ENCODE peak calls at places on chromosomes 4 and X, in four cellular contexts. X is GM23338, J is suprapubic skin, Y is SK-N-SH. P is an unnamed sample.

GRCh38 chr4:128305942-128306341 is 18.3 kb upstream of the PGRMC2 start:
- DNase-seq in X (no peak), J (no peak), Y (no peak), P (no peak)

GRCh38 chr4:83071116-83071515 is 36.1 kb downstream of the COPS4 start:
- DNase-seq in X (no peak), J (no peak), Y (no peak), P (no peak)

GRCh38 chr4:67106846-67107467 is 438.3 kb downstream of the CENPC start:
- DNase-seq in X (no peak), J (no peak), Y (no peak), P (no peak)

GRCh38 chr4:74578329-74578728 is 133.4 kb downstream of the AREG start:
- DNase-seq in X (no peak), J (no peak), Y (no peak), P (no peak)

GRCh38 chr4:182555997-182556418 is 312.8 kb downstream of the TENM3 start:
- DNase-seq in X (peak), J (no peak), Y (no peak), P (no peak)

GRCh38 chr4:168516841-168517240 is 20.0 kb downstream of the PALLD start:
- DNase-seq in X (no peak), J (no peak), Y (no peak), P (no peak)

GRCh38 chrX:78493180-78493579 is 165.8 kb upstream of the CYSLTR1 start:
- DNase-seq in X (no peak), J (no peak), Y (no peak), P (no peak)

GRCh38 chr4:178963646-178964045 is 1521.4 kb upstream of the AGA start:
- DNase-seq in X (no peak), J (no peak), Y (no peak), P (no peak)

GRCh38 chr4:107035711-107036601 is at the start of gene DKK2:
- DNase-seq in X (peak), J (peak), Y (peak), P (peak)

GRCh38 chr4:931194-931959 is 739 bp downstream of the GAK start:
- DNase-seq in X (no peak), J (no peak), Y (peak), P (no peak)

GRCh38 chr4:68489338-68489737 is 42.1 kb downstream of the TMPRSS11E start:
- DNase-seq in X (no peak), J (no peak), Y (no peak), P (peak)

GRCh38 chr4:128241425-128241913 is 46.1 kb downstream of the PGRMC2 start:
- DNase-seq in X (no peak), J (peak), Y (peak), P (no peak)

GRCh38 chr4:8085491-8086479 is 72.8 kb downstream of the ABLIM2 start:
- DNase-seq in X (peak), J (no peak), Y (no peak), P (no peak)

GRCh38 chr4:56082809-56083208 is 134.1 kb downstream of the CEP135 start:
- DNase-seq in X (no peak), J (no peak), Y (no peak), P (no peak)

GRCh38 chr4:66639361-66639760 is 905.9 kb downstream of the CENPC start:
- DNase-seq in X (no peak), J (no peak), Y (no peak), P (no peak)

GRCh38 chr4:106329027-106329618 is 12.8 kb downstream of the AIMP1 start:
- DNase-seq in X (peak), J (no peak), Y (peak), P (no peak)

GRCh38 chr4:41611881-41612871 is 74.2 kb downstream of the LIMCH1 start:
- DNase-seq in X (peak), J (no peak), Y (peak), P (no peak)

GRCh38 chrX:78092296-78092695 is 11.8 kb upstream of the PGK1 start:
- DNase-seq in X (peak), J (no peak), Y (no peak), P (no peak)

GRCh38 chr4:124343711-124344110 is 368.8 kb downstream of the ANKRD50 start:
- DNase-seq in X (no peak), J (no peak), Y (no peak), P (no peak)

GRCh38 chrX:107700317-107700774 is 72.0 kb downstream of the PRPS1 start:
- DNase-seq in X (no peak), J (peak), Y (no peak), P (peak)

GRCh38 chr4:168787801-168788200 is 222.3 kb downstream of the CBR4 start:
- DNase-seq in X (no peak), J (no peak), Y (no peak), P (no peak)

GRCh38 chrX:70494441-70494840 is 49.8 kb downstream of the DLG3 start:
- DNase-seq in X (no peak), J (no peak), Y (no peak), P (no peak)

GRCh38 chrX:154027003-154027402 is 7.3 kb upstream of the IRAK1 start:
- DNase-seq in X (no peak), J (no peak), Y (no peak), P (peak)

GRCh38 chr4:84826681-84827080 is 139.8 kb downstream of the WDFY3 start:
- DNase-seq in X (no peak), J (no peak), Y (peak), P (no peak)

GRCh38 chr4:3762753-3763511 is 3.3 kb upstream of the ADRA2C start:
- DNase-seq in X (no peak), J (no peak), Y (no peak), P (no peak)

GRCh38 chr4:53100801-53101581 is 238.9 kb downstream of the RASL11B start:
- DNase-seq in X (no peak), J (no peak), Y (no peak), P (no peak)

GRCh38 chrX:114800719-114801118 is 216.7 kb downstream of the IL13RA2 start:
- DNase-seq in X (no peak), J (no peak), Y (no peak), P (no peak)

GRCh38 chr4:146381263-146381872 is 140.4 kb downstream of the SLC10A7 start:
- DNase-seq in X (peak), J (no peak), Y (peak), P (no peak)

GRCh38 chrX:103398321-103398937 is 22.1 kb downstream of the BEX3 start:
- DNase-seq in X (no peak), J (no peak), Y (no peak), P (no peak)

GRCh38 chr4:76200771-76201224 is 12.8 kb downstream of the SCARB2 start:
- DNase-seq in X (no peak), J (no peak), Y (no peak), P (no peak)

GRCh38 chr4:29081230-29081955 is 1638.8 kb upstream of the PCDH7 start:
- DNase-seq in X (peak), J (no peak), Y (no peak), P (no peak)

GRCh38 chr4:72468904-72469502 is 100.0 kb downstream of the ADAMTS3 start:
- DNase-seq in X (peak), J (no peak), Y (no peak), P (no peak)

GRCh38 chr4:71206763-71207162 is 132.1 kb upstream of the SLC4A4 start:
- DNase-seq in X (no peak), J (no peak), Y (no peak), P (no peak)

GRCh38 chr4:55312491-55313101 is 33.4 kb upstream of the SRD5A3 start:
- DNase-seq in X (peak), J (peak), Y (peak), P (no peak)

GRCh38 chr4:112898357-112899141 is 150.9 kb upstream of the ANK2 start:
- DNase-seq in X (peak), J (no peak), Y (no peak), P (no peak)

DNA sequence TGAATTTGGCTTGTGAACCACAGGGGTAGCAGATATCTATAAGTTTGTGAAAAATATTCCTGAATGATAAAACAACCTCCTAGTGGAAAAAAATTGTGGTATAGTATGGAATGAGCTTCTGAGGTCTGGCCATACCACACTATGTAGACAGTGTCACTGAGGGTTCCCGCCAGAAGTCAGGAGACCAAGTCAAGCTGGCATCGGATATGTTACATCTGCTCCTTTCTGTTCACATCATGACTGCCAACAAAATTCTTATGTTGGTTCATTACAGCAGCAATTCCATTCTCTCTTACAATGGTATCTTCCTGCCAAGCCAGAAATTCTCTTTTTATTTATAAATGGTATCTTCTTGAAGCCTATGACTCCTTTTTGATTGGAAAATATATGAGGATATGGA is 273.0 kb downstream of the PPP3CA start:
- DNase-seq in X (no peak), J (no peak), Y (no peak), P (no peak)
- TF ChIP-seq POLR2AphosphoS5 in X (no peak), J (no peak), Y (no peak), P (no peak)

GRCh38 chrX:25022499-25023325 is 6.9 kb upstream of the ARX start:
- DNase-seq in X (peak), J (no peak), Y (no peak), P (no peak)
- H3K4me3 ChIP-seq in X (peak), J (no peak), Y (no peak), P (no peak)

DNA sequence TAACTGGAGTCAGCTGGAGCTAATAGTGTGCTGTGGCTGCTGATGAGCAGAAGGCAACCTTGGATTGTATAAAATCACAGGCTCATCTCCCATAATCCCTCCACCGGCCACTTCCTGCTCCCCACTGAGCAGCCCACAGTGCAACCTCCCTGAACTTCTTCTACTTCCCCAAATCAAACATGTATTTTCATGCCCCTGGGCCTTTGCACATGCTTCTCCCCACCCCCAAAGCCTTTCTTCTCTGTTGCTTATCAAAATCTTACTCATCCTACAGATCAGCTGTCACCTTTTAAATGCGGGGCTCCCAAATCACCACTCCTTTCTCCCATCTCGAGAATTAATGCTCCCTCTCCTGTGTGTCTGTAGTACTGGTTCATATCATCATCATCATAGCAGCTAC is 35.8 kb downstream of the RHOH start:
- DNase-seq in X (no peak), J (no peak), Y (no peak), P (no peak)
- TF ChIP-seq POLR2AphosphoS5 in X (no peak), J (no peak), Y (no peak), P (no peak)

GRCh38 chrX:120749141-120749846 is 119.4 kb upstream of the C1GALT1C1 start:
- DNase-seq in X (no peak), J (no peak), Y (no peak), P (peak)
- H3K4me3 ChIP-seq in X (no peak), J (no peak), Y (no peak), P (no peak)

P was measured in spleen.